ENCODE peak calls at places on chromosomes 12 and 14, in seven cellular contexts. S is K562, K is HepG2, F is SK-N-SH, U is IMR-90, D is GM12878, T is H1. W is an unnamed sample.

GRCh38 chr14:77265187-77265515 is 5.9 kb downstream of the NGB start:
- DNase-seq in S (no peak), K (no peak), F (no peak), U (no peak), D (no peak), T (no peak), W (no peak)

GRCh38 chr12:24039113-24039525 is 89.6 kb upstream of the SOX5 start:
- DNase-seq in S (no peak), K (peak; percentile 96), F (no peak), U (peak; percentile 97), D (no peak), T (no peak), W (no peak)

GRCh38 chr14:50801706-50802105 is 29.3 kb downstream of the NIN start:
- DNase-seq in S (no peak), K (no peak), F (no peak), U (peak; percentile 73), D (no peak), T (no peak), W (no peak)

GRCh38 chr14:103103461-103104388 is 9.2 kb downstream of the EXOC3L4 start:
- DNase-seq in S (no peak), K (peak; percentile 87), F (peak; percentile 86), U (peak; percentile 35), D (no peak), T (no peak), W (no peak)

GRCh38 chr12:116933101-116933500 is 22.4 kb downstream of the FBXW8 start:
- DNase-seq in S (no peak), K (no peak), F (peak; percentile 53), U (peak; percentile 48), D (no peak), T (no peak), W (no peak)

GRCh38 chr14:101369194-101369915 is 191.9 kb upstream of the DIO3 start:
- DNase-seq in S (no peak), K (no peak), F (no peak), U (no peak), D (no peak), T (no peak), W (no peak)

GRCh38 chr12:116750298-116750697 is 12.2 kb downstream of the RNFT2 start:
- DNase-seq in S (no peak), K (no peak), F (no peak), U (no peak), D (no peak), T (no peak), W (no peak)

GRCh38 chr12:11059784-11060183 is 2.3 kb downstream of the TAS2R46 start:
- DNase-seq in S (no peak), K (no peak), F (no peak), U (peak; percentile 47), D (no peak), T (no peak), W (no peak)

DNA sequence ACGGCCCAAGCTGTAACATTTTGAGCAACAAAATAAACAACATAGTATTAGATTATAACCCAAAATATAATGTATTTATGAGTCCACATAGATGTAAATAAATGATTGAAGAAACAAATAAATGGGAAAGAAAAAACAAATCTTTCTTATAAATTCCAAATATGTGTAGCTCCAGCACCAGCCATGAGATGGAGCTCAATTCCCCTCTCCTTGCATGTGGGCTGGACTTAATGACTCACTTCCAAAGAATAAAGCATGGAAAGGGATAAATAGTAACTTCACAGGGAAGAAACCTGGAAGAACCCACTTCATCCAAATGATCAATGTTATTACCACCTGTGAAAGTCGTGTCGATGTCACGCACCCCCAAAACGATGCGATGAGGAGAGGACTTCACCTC is 158.8 kb downstream of the RPAP3 start:
- DNase-seq in S (peak; percentile 15), K (no peak), F (no peak), U (peak; percentile 69), D (no peak), T (no peak), W (no peak)
- TF ChIP-seq RAD21 in S (no peak), K (no peak), F (peak; percentile 39), U (peak; percentile 68), D (no peak), T (peak; percentile 63), W (peak; percentile 64)

GRCh38 chr12:92143280-92143679 is 2.4 kb downstream of the BTG1 start:
- DNase-seq in S (no peak), K (no peak), F (no peak), U (no peak), D (no peak), T (no peak), W (no peak)

GRCh38 chr12:92140919-92141536 is 4.6 kb downstream of the BTG1 start:
- DNase-seq in S (no peak), K (no peak), F (no peak), U (no peak), D (no peak), T (no peak), W (no peak)

GRCh38 chr12:92141585-92142244 is 3.9 kb downstream of the BTG1 start:
- DNase-seq in S (no peak), K (no peak), F (no peak), U (no peak), D (no peak), T (no peak), W (no peak)

GRCh38 chr12:92144045-92144630 is 1.5 kb downstream of the BTG1 start:
- DNase-seq in S (peak; percentile 48), K (peak; percentile 81), F (peak; percentile 56), U (peak; percentile 99), D (no peak), T (peak; percentile 33), W (peak; percentile 66)

DNA sequence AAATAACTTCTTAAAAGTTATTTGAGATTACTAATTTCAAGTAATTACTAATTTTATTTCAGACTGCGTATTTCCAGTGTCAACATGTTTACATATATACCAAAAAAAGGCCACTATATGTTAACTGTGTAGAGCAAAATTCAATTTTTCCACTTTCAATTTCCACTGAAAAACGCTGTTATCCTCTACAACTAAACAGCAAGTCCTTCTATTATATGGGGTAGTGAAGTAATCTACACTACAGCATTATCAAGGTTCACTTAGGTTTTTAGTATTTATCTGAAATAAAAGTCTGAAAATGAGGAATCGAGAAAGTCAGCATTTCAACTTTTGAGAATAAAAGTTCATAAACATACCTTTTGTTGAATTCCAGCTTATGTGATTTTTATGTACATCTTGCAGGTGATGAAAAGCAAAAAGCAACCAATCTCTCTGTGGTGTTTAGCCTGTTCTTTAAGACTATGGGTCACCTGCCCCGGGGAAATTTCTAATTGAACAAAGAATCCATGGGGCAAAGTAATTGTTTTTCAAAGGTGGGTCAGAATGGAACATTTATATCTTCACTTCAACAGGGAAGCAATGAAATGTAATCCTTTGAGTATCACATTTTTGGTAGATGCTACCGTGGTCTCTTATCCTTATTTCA is 3.3 kb downstream of the BTG1 start:
- DNase-seq in S (no peak), K (no peak), F (no peak), U (no peak), D (no peak), T (no peak), W (no peak)
- H3K9ac ChIP-seq in S (no peak overlapping the region), K (peak overlapping the region; percentile 30), F (peak overlapping the region; percentile 96), U (peak overlapping the region; percentile 98), D (peak overlapping the region; percentile 96), T (no peak overlapping the region), W (no peak overlapping the region)

DNA sequence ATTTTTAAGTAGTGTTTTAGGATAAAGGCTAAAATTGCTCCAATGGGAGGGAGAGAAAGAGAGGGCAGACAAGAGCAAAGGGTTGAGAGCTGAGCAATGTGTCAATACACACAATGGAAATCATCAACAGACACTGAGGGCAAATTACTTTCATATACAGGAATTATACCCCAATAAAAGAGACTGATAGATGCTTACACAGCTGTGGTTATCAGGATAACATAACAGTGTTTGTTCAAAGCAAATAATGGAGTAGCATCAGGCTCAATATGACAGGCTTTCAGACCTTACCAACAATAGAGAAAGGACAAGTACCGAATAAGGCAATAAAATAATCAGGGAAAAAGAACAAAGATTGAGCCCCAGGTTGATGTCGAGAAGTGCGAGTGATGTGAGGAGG is 53.4 kb upstream of the DIO2 start:
- DNase-seq in S (no peak), K (no peak), F (no peak), U (no peak), D (no peak), T (no peak), W (no peak)
- TF ChIP-seq RAD21 in S (no peak), K (no peak), F (no peak), U (no peak), D (no peak), T (no peak), W (no peak)

GRCh38 chr14:105334383-105335230 is 20.1 kb downstream of the PACS2 start:
- DNase-seq in S (no peak), K (no peak), F (no peak), U (no peak), D (no peak), T (no peak), W (peak; percentile 12)

GRCh38 chr14:105333613-105334364 is 19.2 kb downstream of the PACS2 start:
- DNase-seq in S (no peak), K (no peak), F (peak; percentile 57), U (no peak), D (no peak), T (no peak), W (no peak)

GRCh38 chr14:105331575-105332351 is 17.2 kb downstream of the PACS2 start:
- DNase-seq in S (no peak), K (no peak), F (no peak), U (no peak), D (no peak), T (no peak), W (no peak)

GRCh38 chr14:105332352-105332874 is 17.9 kb downstream of the PACS2 start:
- DNase-seq in S (no peak), K (no peak), F (no peak), U (no peak), D (no peak), T (no peak), W (no peak)

GRCh38 chr14:105333020-105333490 is 18.5 kb downstream of the PACS2 start:
- DNase-seq in S (no peak), K (no peak), F (no peak), U (no peak), D (no peak), T (no peak), W (no peak)
- H3K9ac ChIP-seq in S (no peak overlapping the region), K (no peak overlapping the region), F (no peak overlapping the region), U (no peak overlapping the region), D (no peak overlapping the region), T (no peak overlapping the region), W (no peak overlapping the region)

DNA sequence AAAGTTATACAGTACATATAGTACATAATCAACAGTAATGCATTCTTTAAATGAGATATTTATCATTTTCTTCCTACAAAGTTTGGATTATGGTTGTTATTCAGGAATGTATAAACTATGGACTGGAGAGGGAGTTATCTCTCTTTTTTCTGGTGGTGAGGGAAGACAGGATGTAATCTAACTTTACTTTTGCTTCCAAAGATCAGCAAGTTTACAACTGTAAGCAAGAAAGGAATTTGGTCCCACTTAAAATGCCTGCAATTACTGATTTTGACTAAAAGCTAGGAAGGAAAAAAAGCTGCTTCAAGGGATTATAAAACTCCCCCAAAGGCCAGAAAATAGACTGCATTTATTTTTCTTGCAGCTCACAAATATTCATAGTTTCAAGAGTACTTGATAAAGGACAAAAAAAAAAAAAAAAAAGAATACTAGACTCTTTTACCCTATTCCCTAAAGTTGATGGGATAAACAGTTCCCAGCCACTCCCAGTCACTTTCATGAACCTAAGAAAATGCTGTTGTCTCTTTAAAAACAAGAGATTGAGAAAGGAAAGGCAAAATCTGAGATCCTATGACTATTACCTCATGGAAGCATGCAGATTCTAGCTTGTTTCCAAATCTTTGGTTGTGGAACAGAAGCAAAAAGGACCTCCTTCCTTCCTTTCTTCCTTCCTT is 128.6 kb upstream of the BMP4 start:
- DNase-seq in S (no peak), K (peak; percentile 47), F (no peak), U (peak; percentile 34), D (no peak), T (no peak), W (no peak)
- TF ChIP-seq RAD21 in S (no peak), K (no peak), F (no peak), U (no peak), D (no peak), T (no peak), W (no peak)